ENCODE peak calls at places on chromosomes 11 and 22, in five cellular contexts. D is fibroblast of the conjunctiva; Q is T follicular helper cell; J is activated naive CD8-positive, alpha-beta T cell treated with anti-CD3 and anti-CD28 coated beads for 36 hours; L is AG08396. U is an unnamed sample.

GRCh38 chr11:117410861-117411725 is 83.4 kb downstream of the CEP164 start:
- DNase-seq in D (no peak), Q (no peak), J (no peak), L (no peak), U (no peak)

GRCh38 chr11:3153291-3153861 is 11.7 kb downstream of the OSBPL5 start:
- DNase-seq in D (peak), Q (no peak), J (no peak), L (peak), U (no peak)

GRCh38 chr22:41976961-41977566 is 7.8 kb downstream of the SEPTIN3 start:
- DNase-seq in D (no peak), Q (no peak), J (peak), L (no peak), U (no peak)

GRCh38 chr22:50010676-50011446 is 1.7 kb downstream of the IL17REL start:
- DNase-seq in D (no peak), Q (peak), J (peak), L (no peak), U (no peak)

GRCh38 chr11:17273668-17274321 is 2.7 kb upstream of the NUCB2 start:
- DNase-seq in D (no peak), Q (no peak), J (no peak), L (no peak), U (no peak)

GRCh38 chr22:20429254-20430100 is 8.1 kb downstream of the SCARF2 start:
- DNase-seq in D (no peak), Q (peak), J (peak), L (peak), U (no peak)

GRCh38 chr22:45600791-45601730 is 70.6 kb upstream of the ATXN10 start:
- DNase-seq in D (no peak), Q (no peak), J (no peak), L (no peak), U (no peak)

GRCh38 chr11:126857860-126858808 is 142.4 kb downstream of the KIRREL3 start:
- DNase-seq in D (no peak), Q (no peak), J (no peak), L (peak), U (peak)

GRCh38 chr11:66393954-66394353 is 22.4 kb upstream of the SLC29A2 start:
- DNase-seq in D (no peak), Q (no peak), J (no peak), L (no peak), U (no peak)

GRCh38 chr22:27435839-27436581 is 365.5 kb downstream of the MN1 start:
- DNase-seq in D (peak), Q (no peak), J (no peak), L (peak), U (no peak)

GRCh38 chr11:26095340-26095739 is 236.6 kb upstream of the ANO3 start:
- DNase-seq in D (no peak), Q (no peak), J (no peak), L (no peak), U (no peak)

GRCh38 chr11:76566811-76567210 is 103.7 kb downstream of the LRRC32 start:
- DNase-seq in D (no peak), Q (no peak), J (no peak), L (no peak), U (no peak)

GRCh38 chr11:72969894-72970335 is 155.7 kb downstream of the ATG16L2 start:
- DNase-seq in D (peak), Q (no peak), J (no peak), L (peak), U (no peak)

GRCh38 chr11:66800720-66801428 is 42.4 kb upstream of the RCE1 start:
- DNase-seq in D (no peak), Q (no peak), J (no peak), L (no peak), U (no peak)

GRCh38 chr11:104320091-104320490 is 156.1 kb upstream of the PDGFD start:
- DNase-seq in D (no peak), Q (no peak), J (no peak), L (peak), U (no peak)

GRCh38 chr11:19552100-19552499 is 160.5 kb upstream of the NAV2 start:
- DNase-seq in D (no peak), Q (no peak), J (no peak), L (no peak), U (no peak)

GRCh38 chr11:108122166-108122628 is 830 bp downstream of the ACAT1 start:
- DNase-seq in D (no peak), Q (no peak), J (no peak), L (peak), U (peak)

GRCh38 chr22:40553014-40553579 is 83.4 kb downstream of the MRTFA start:
- DNase-seq in D (no peak), Q (no peak), J (no peak), L (no peak), U (no peak)